ENCODE peak calls at places on chromosomes 12 and 14, in seven cellular contexts. C is colonic mucosa, B is stomach, G is AG09309, X is cardiac muscle cell, N is AG10803, P is hepatocyte. W is an unnamed sample.

GRCh38 chr14:52856139-52856538 is 64.7 kb upstream of the GNPNAT1 start:
- DNase-seq in G (no peak), P (no peak), B (no peak), N (no peak), C (no peak), X (no peak), W (no peak)

GRCh38 chr12:32918890-32919791 is 22.6 kb upstream of the PKP2 start:
- DNase-seq in C (no peak), G (no peak), P (peak; percentile 70), X (peak; percentile 66), N (no peak), B (no peak), W (no peak)

GRCh38 chr12:40226652-40227051 is 1.9 kb downstream of the LRRK2 start:
- DNase-seq in G (peak; percentile 57), P (no peak), B (no peak), X (peak; percentile 82), C (no peak), N (peak; percentile 81), W (no peak)

GRCh38 chr14:61174395-61175386 is 106.4 kb downstream of the TMEM30B start:
- DNase-seq in X (peak; percentile 63), B (no peak), C (no peak), N (peak; percentile 58), G (no peak), P (no peak), W (no peak)

GRCh38 chr12:124927325-124928094 is 13.1 kb upstream of the UBC start:
- DNase-seq in C (peak; percentile 95), X (peak; percentile 84), B (peak; percentile 95), P (peak; percentile 95), G (no peak), N (peak; percentile 79), W (no peak)

GRCh38 chr14:30882431-30882830 is 8.1 kb downstream of the COCH start:
- DNase-seq in N (no peak), B (no peak), P (no peak), X (no peak), C (no peak), G (no peak), W (no peak)

GRCh38 chr14:29814153-29815057 is 113.2 kb downstream of the PRKD1 start:
- DNase-seq in X (peak; percentile 76), N (no peak), B (peak; percentile 79), G (no peak), P (no peak), C (no peak), W (no peak)

GRCh38 chr14:89639687-89640086 is 222.7 kb upstream of the FOXN3 start:
- DNase-seq in N (no peak), X (no peak), P (no peak), C (no peak), B (no peak), G (no peak), W (no peak)

GRCh38 chr12:79933043-79933442 is 1.9 kb downstream of the PPP1R12A start:
- DNase-seq in X (no peak), B (no peak), C (no peak), N (no peak), G (no peak), P (no peak), W (no peak)
- H3K4me3 ChIP-seq in X (peak overlapping the region; percentile 72), B (peak overlapping the region; percentile 90), C (peak overlapping the region; percentile 76), N (peak overlapping the region; percentile 92), G (peak overlapping the region; percentile 98), P (peak overlapping the region; percentile 95), W (peak overlapping the region; percentile 95)

DNA sequence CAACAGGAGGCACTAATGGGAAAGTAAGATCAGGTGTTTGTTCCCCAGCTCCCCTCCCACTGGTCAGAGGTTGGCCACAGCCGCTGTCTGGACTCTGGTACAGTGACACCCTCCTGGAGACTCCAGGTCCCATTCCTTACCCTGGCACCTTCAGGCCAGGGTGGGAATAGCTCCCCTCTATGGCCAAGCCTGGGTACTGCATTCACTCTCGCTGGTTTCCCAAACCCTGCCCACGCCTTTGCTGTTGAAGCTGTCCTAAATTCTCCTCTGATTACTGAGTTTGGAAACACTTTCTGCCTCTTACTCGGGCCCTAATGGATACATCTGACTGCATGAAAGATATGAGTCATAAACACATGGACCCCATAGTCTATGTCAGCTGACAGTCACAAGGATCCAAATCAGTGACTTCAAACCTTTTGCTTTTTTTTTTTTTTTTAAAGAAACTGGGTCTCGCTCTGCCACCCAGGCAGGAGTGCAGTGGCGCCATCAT is 17.9 kb downstream of the HRK start:
- DNase-seq in G (no peak), B (no peak), C (peak; percentile 57), X (no peak), N (peak; percentile 61), P (peak; percentile 30), W (no peak)
- TF ChIP-seq CTCF in G (peak; percentile 67), B (no peak), C (peak; percentile 43), X (peak; percentile 52), N (peak; percentile 50), P (peak; percentile 24), W (peak; percentile 13)

GRCh38 chr12:131606218-131606899 is 104.5 kb upstream of the SFSWAP start:
- DNase-seq in X (no peak), N (no peak), B (no peak), G (no peak), C (no peak), P (no peak), W (no peak)

GRCh38 chr12:131604859-131605258 is 106.0 kb upstream of the SFSWAP start:
- DNase-seq in X (no peak), B (no peak), G (no peak), P (no peak), C (no peak), N (no peak), W (no peak)

GRCh38 chr12:131603106-131604033 is 107.5 kb upstream of the SFSWAP start:
- DNase-seq in N (no peak), B (no peak), X (no peak), G (no peak), P (no peak), C (no peak), W (no peak)

GRCh38 chr12:131605304-131605829 is 105.5 kb upstream of the SFSWAP start:
- DNase-seq in B (no peak), N (no peak), X (no peak), G (no peak), C (no peak), P (no peak), W (no peak)

DNA sequence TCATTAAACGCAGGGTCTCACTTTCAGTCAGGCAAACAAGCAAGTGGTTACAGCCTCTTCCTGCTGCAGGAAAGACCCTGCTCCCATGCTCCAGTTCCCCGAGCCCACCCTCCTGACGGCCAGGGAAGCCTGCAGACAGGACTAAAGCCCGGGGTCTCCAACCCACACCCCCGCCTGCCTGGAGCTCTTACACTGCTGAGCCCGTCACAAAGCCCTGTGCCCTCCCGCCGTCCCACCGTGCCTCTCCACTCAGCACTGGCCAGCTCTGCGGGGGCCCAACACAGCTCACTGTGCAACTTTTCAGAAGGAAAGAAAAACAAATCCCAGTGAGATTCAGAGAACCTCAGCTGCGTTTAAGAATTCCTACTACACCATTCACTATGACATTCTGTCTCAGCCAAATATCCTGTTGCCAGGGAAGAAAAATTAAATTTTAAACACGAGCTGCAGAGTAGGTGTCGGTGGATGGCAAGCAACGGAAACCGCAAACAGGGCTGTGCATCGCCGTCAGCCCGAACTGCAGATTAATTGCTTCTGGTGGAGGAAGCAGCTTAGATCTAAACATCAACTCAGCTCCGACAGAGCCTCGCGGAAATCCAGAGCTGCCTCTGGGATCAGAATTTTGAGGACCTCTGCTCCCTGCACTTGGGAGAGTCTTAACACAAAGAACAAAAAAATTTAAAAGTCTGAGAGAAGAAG is 106.6 kb upstream of the SFSWAP start:
- DNase-seq in B (no peak), P (no peak), N (no peak), C (no peak), X (no peak), G (no peak), W (no peak)
- H3K4me3 ChIP-seq in B (no peak overlapping the region), P (no peak overlapping the region), N (no peak overlapping the region), C (no peak overlapping the region), X (no peak overlapping the region), G (no peak overlapping the region), W (no peak overlapping the region)

GRCh38 chr14:99537399-99537798 is 56.2 kb downstream of the CCNK start:
- DNase-seq in N (peak; percentile 84), B (no peak), G (no peak), X (peak; percentile 82), C (no peak), P (peak; percentile 89), W (no peak)
- TF ChIP-seq CTCF in N (no peak), B (no peak), G (no peak), X (no peak), C (no peak), P (no peak), W (no peak)

GRCh38 chr12:47779943-47780504 is 7.0 kb downstream of the SLC48A1 start:
- DNase-seq in P (no peak), C (no peak), B (no peak), G (no peak), N (no peak), X (no peak), W (no peak)
- H3K4me3 ChIP-seq in P (no peak overlapping the region), C (no peak overlapping the region), B (no peak overlapping the region), G (no peak overlapping the region), N (no peak overlapping the region), X (no peak overlapping the region), W (no peak overlapping the region)

GRCh38 chr12:52533686-52534470 is 13.7 kb upstream of the KRT5 start:
- DNase-seq in C (no peak), G (no peak), P (no peak), X (no peak), B (no peak), N (no peak), W (no peak)

GRCh38 chr12:52537101-52537500 is 15.8 kb downstream of the KRT71 start:
- DNase-seq in C (no peak), N (no peak), P (no peak), X (no peak), B (no peak), G (no peak), W (no peak)

GRCh38 chr12:52532636-52533035 is 12.4 kb upstream of the KRT5 start:
- DNase-seq in C (no peak), P (no peak), G (no peak), B (no peak), X (no peak), N (no peak), W (no peak)

GRCh38 chr12:52531563-52532300 is 11.5 kb upstream of the KRT5 start:
- DNase-seq in C (no peak), X (no peak), G (no peak), N (no peak), B (no peak), P (no peak), W (no peak)

GRCh38 chr12:52534482-52534881 is 14.3 kb upstream of the KRT5 start:
- DNase-seq in P (no peak), B (no peak), G (no peak), N (no peak), C (peak; percentile 34), X (no peak), W (no peak)
- TF ChIP-seq CTCF in P (peak; percentile 7), B (no peak), G (no peak), N (no peak), C (no peak), X (no peak), W (peak; percentile 24)